ENCODE peak calls at places on chromosomes 13 and 19, in ten cellular contexts. One of them, this sample, is unnamed.

GRCh38 chr13:109870281-109871017 is 84.1 kb upstream of the IRS2 start:
- DNase-seq in aorta: no peak
- DNase-seq in Caco-2: no peak
- DNase-seq in frontal cortex: no peak
- DNase-seq in thoracic aorta: no peak
- DNase-seq in SW480: no peak
- DNase-seq in WTC11: no peak
- DNase-seq in colonic mucosa: no peak
- DNase-seq in activated CD4-positive, alpha-beta T cell treated with anti-CD3 and anti-CD28 coated beads, Interleukin-2, amount 10 ng/mL, durations not matched to agents 7 days and 5 days: no peak
- DNase-seq in GM19239: no peak
- DNase-seq in this sample: no peak

GRCh38 chr13:67557642-67558241 is 327.6 kb upstream of the PCDH9 start:
- DNase-seq in Caco-2: no peak
- DNase-seq in WTC11: no peak
- DNase-seq in thoracic aorta: no peak
- DNase-seq in colonic mucosa: no peak
- DNase-seq in activated CD4-positive, alpha-beta T cell treated with anti-CD3 and anti-CD28 coated beads, Interleukin-2, amount 10 ng/mL, durations not matched to agents 7 days and 5 days: no peak
- DNase-seq in GM19239: no peak
- DNase-seq in SW480: no peak
- DNase-seq in frontal cortex: no peak
- DNase-seq in aorta: no peak
- DNase-seq in this sample: no peak

GRCh38 chr13:110308377-110309158 is 1.5 kb downstream of the COL4A2 start:
- DNase-seq in thoracic aorta: no peak
- DNase-seq in activated CD4-positive, alpha-beta T cell treated with anti-CD3 and anti-CD28 coated beads, Interleukin-2, amount 10 ng/mL, durations not matched to agents 7 days and 5 days: no peak
- DNase-seq in frontal cortex: no peak
- DNase-seq in WTC11: peak
- DNase-seq in GM19239: no peak
- DNase-seq in colonic mucosa: peak
- DNase-seq in SW480: no peak
- DNase-seq in aorta: no peak
- DNase-seq in Caco-2: no peak
- DNase-seq in this sample: no peak

GRCh38 chr13:98203641-98204326 is 26.7 kb upstream of the RNF113B start:
- DNase-seq in frontal cortex: no peak
- DNase-seq in thoracic aorta: no peak
- DNase-seq in GM19239: no peak
- DNase-seq in SW480: no peak
- DNase-seq in WTC11: no peak
- DNase-seq in aorta: no peak
- DNase-seq in Caco-2: no peak
- DNase-seq in activated CD4-positive, alpha-beta T cell treated with anti-CD3 and anti-CD28 coated beads, Interleukin-2, amount 10 ng/mL, durations not matched to agents 7 days and 5 days: no peak
- DNase-seq in colonic mucosa: no peak
- DNase-seq in this sample: no peak

GRCh38 chr19:9406798-9407352 is 28.5 kb downstream of the ZNF266 start:
- DNase-seq in Caco-2: no peak
- DNase-seq in aorta: peak
- DNase-seq in frontal cortex: no peak
- DNase-seq in activated CD4-positive, alpha-beta T cell treated with anti-CD3 and anti-CD28 coated beads, Interleukin-2, amount 10 ng/mL, durations not matched to agents 7 days and 5 days: peak
- DNase-seq in SW480: no peak
- DNase-seq in GM19239: no peak
- DNase-seq in colonic mucosa: peak
- DNase-seq in WTC11: peak
- DNase-seq in thoracic aorta: no peak
- DNase-seq in this sample: peak

GRCh38 chr13:25406377-25406776 is 34.6 kb downstream of the ATP8A2 start:
- DNase-seq in SW480: peak
- DNase-seq in colonic mucosa: no peak
- DNase-seq in thoracic aorta: no peak
- DNase-seq in WTC11: peak
- DNase-seq in Caco-2: no peak
- DNase-seq in aorta: no peak
- DNase-seq in activated CD4-positive, alpha-beta T cell treated with anti-CD3 and anti-CD28 coated beads, Interleukin-2, amount 10 ng/mL, durations not matched to agents 7 days and 5 days: no peak
- DNase-seq in GM19239: no peak
- DNase-seq in frontal cortex: no peak
- DNase-seq in this sample: no peak

GRCh38 chr19:18433039-18433691 is 4.8 kb downstream of the ISYNA1 start:
- DNase-seq in WTC11: peak
- DNase-seq in aorta: no peak
- DNase-seq in Caco-2: no peak
- DNase-seq in frontal cortex: no peak
- DNase-seq in activated CD4-positive, alpha-beta T cell treated with anti-CD3 and anti-CD28 coated beads, Interleukin-2, amount 10 ng/mL, durations not matched to agents 7 days and 5 days: no peak
- DNase-seq in colonic mucosa: no peak
- DNase-seq in SW480: no peak
- DNase-seq in GM19239: no peak
- DNase-seq in thoracic aorta: no peak
- DNase-seq in this sample: no peak

GRCh38 chr13:60165391-60166099 is 1.8 kb upstream of the DIAPH3 start:
- DNase-seq in aorta: no peak
- DNase-seq in SW480: no peak
- DNase-seq in GM19239: no peak
- DNase-seq in colonic mucosa: no peak
- DNase-seq in frontal cortex: no peak
- DNase-seq in thoracic aorta: no peak
- DNase-seq in WTC11: no peak
- DNase-seq in activated CD4-positive, alpha-beta T cell treated with anti-CD3 and anti-CD28 coated beads, Interleukin-2, amount 10 ng/mL, durations not matched to agents 7 days and 5 days: no peak
- DNase-seq in Caco-2: no peak
- DNase-seq in this sample: no peak